ENCODE peak calls at places on chromosomes 6 and 20, in ten cellular contexts. L, E, J, K, F, P, D, I, G and W are unnamed samples.

GRCh38 chr20:46336735-46337134 is 28.4 kb upstream of the CDH22 start:
- DNase-seq in D (no peak), F (no peak), G (no peak), E (no peak), I (no peak), P (no peak), K (no peak), J (no peak), L (no peak), W (no peak)

GRCh38 chr6:103797738-103798137 is 1062.0 kb downstream of the HACE1 start:
- DNase-seq in J (no peak), E (no peak), F (no peak), K (no peak), D (no peak), I (no peak), G (no peak), L (no peak), P (no peak), W (no peak)

GRCh38 chr20:33301192-33301930 is 18.3 kb downstream of the BPIFB1 start:
- DNase-seq in J (no peak), G (peak; percentile 10), L (no peak), F (peak; percentile 4), E (no peak), P (no peak), I (no peak), D (no peak), K (no peak), W (no peak)

GRCh38 chr20:59932616-59933295 is 681 bp downstream of the SYCP2 start:
- DNase-seq in J (no peak), P (no peak), F (no peak), G (no peak), D (no peak), L (peak; percentile 73), I (no peak), E (peak; percentile 56), K (peak; percentile 29), W (no peak)

GRCh38 chr6:110654096-110654820 is 161.0 kb downstream of the CDK19 start:
- DNase-seq in E (no peak), D (no peak), I (no peak), J (no peak), P (no peak), G (no peak), F (no peak), K (no peak), L (no peak), W (no peak)

GRCh38 chr20:55793986-55794385 is 211.3 kb downstream of the CBLN4 start:
- DNase-seq in F (no peak), P (no peak), E (no peak), L (no peak), D (no peak), K (no peak), G (no peak), I (no peak), J (no peak), W (no peak)

GRCh38 chr6:44284119-44284518 is 13.9 kb downstream of the TMEM151B start:
- DNase-seq in F (no peak), L (no peak), P (no peak), J (no peak), E (no peak), G (no peak), K (no peak), I (no peak), D (no peak), W (no peak)

GRCh38 chr20:19812056-19812455 is 54.0 kb downstream of the RIN2 start:
- DNase-seq in J (no peak), P (no peak), I (no peak), G (no peak), L (no peak), F (no peak), E (no peak), K (no peak), D (no peak), W (no peak)

GRCh38 chr20:9103955-9104354 is 35.1 kb downstream of the PLCB4 start:
- DNase-seq in E (no peak), L (no peak), D (no peak), G (no peak), P (no peak), F (no peak), K (no peak), J (no peak), I (no peak), W (no peak)

GRCh38 chr20:46255440-46256104 is 52.7 kb downstream of the CDH22 start:
- DNase-seq in I (no peak), P (peak; percentile 88), J (no peak), G (no peak), D (peak; percentile 93), L (no peak), K (peak; percentile 69), F (no peak), E (peak; percentile 69), W (peak; percentile 94)

GRCh38 chr20:33359399-33360261 is 41.7 kb downstream of the CDK5RAP1 start:
- DNase-seq in I (no peak), E (no peak), G (no peak), J (no peak), F (no peak), P (no peak), D (no peak), K (no peak), L (no peak), W (no peak)

GRCh38 chr6:14129572-14129971 is 12.0 kb downstream of the CD83 start:
- DNase-seq in G (peak; percentile 70), D (no peak), I (no peak), K (peak; percentile 56), F (peak; percentile 47), P (peak; percentile 77), J (peak; percentile 48), L (no peak), E (no peak), W (peak; percentile 30)

GRCh38 chr6:77778527-77778926 is 125.7 kb downstream of the MEI4 start:
- DNase-seq in D (no peak), J (no peak), L (no peak), P (no peak), E (no peak), I (no peak), K (no peak), F (no peak), G (no peak), W (no peak)

GRCh38 chr20:2206957-2207769 is 88.6 kb upstream of the TGM3 start:
- DNase-seq in E (peak; percentile 74), I (peak; percentile 76), D (peak; percentile 92), J (peak; percentile 92), G (peak; percentile 25), K (peak; percentile 24), F (peak; percentile 86), L (peak; percentile 96), P (peak; percentile 89), W (peak; percentile 87)

GRCh38 chr6:100573169-100573568 is 108.4 kb upstream of the SIM1 start:
- DNase-seq in J (no peak), E (no peak), F (no peak), G (peak; percentile 50), L (no peak), D (no peak), P (peak; percentile 8), K (no peak), I (no peak), W (no peak)

GRCh38 chr20:46438156-46438750 is 31.8 kb upstream of the ELMO2 start:
- DNase-seq in E (no peak), G (peak; percentile 47), L (no peak), K (no peak), F (peak; percentile 14), J (no peak), I (no peak), D (no peak), P (peak; percentile 37), W (no peak)

GRCh38 chr6:42279966-42280629 is 62.4 kb upstream of the MRPS10 start:
- DNase-seq in L (peak; percentile 41), K (peak; percentile 74), P (no peak), F (no peak), I (no peak), G (peak; percentile 20), J (no peak), D (peak; percentile 80), E (no peak), W (no peak)

GRCh38 chr6:3270258-3270657 is 11.5 kb downstream of the PSMG4 start:
- DNase-seq in K (no peak), G (no peak), L (no peak), E (no peak), I (no peak), F (no peak), D (no peak), P (no peak), J (no peak), W (no peak)

GRCh38 chr6:53290547-53291510 is 57.9 kb downstream of the ELOVL5 start:
- DNase-seq in D (no peak), P (no peak), E (no peak), I (no peak), L (no peak), J (no peak), K (no peak), F (peak; percentile 7), G (no peak), W (no peak)
- TF ChIP-seq CTCF in D (no peak), P (peak; percentile 30), E (no peak), I (no peak), L (no peak), J (no peak), K (no peak), F (no peak), G (peak; percentile 12), W (no peak)

DNA sequence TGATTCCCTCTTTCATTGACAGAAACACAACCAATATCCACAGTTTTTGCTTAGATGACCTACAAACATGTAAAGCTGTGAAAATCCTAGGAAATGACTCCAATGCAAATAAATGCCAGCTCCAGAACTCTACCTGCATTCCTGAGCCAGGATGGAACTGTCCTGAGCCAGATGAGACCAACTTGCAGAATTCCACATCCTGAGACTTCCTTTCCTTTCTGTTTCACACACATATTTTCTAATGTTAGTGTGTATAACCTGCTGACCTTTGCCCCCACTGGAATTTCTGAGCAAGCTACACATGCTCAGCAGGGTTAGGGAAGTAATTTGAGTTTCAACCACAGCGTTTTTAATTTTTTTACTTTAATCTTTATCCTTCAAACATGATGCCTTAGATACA is 69.6 kb upstream of the ADGRF1 start:
- DNase-seq in P (no peak), L (no peak), D (no peak), G (peak; percentile 60), I (no peak), F (no peak), J (peak; percentile 21), E (no peak), K (no peak), W (no peak)
- TF ChIP-seq CTCF in P (no peak), L (no peak), D (no peak), G (no peak), I (no peak), F (no peak), J (no peak), E (no peak), K (no peak), W (no peak)

GRCh38 chr6:55617272-55617671 is 38.3 kb upstream of the HMGCLL1 start:
- DNase-seq in J (peak; percentile 19), K (no peak), G (peak; percentile 42), P (peak; percentile 38), L (no peak), E (no peak), F (peak; percentile 2), D (no peak), I (no peak), W (no peak)
- TF ChIP-seq CTCF in J (peak; percentile 53), K (no peak), G (peak; percentile 78), P (peak; percentile 65), L (no peak), E (no peak), F (peak; percentile 13), D (no peak), I (no peak), W (no peak)

DNA sequence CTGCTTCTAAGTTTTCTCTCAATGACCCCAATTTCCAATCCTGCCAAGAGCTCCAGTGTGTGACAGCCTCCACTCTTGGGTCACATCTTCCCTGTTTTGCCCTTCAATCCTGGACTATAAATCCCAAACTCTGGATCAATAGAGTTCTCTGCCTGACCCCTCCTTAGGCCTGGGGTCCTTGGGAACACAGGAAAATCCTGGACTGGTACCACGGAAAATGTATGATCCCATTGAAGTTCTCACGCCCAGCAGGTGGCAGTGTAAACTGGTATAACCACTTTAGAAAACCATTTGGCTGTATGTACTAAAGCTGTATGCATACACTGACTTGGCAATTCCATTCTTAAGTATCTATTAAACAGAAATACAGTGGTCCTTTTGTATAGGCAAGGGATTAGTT is 98.0 kb downstream of the SNAP25 start:
- DNase-seq in I (no peak), P (no peak), L (no peak), D (no peak), G (no peak), K (no peak), E (no peak), F (peak; percentile 32), J (no peak), W (no peak)
- TF ChIP-seq CTCF in I (no peak), P (no peak), L (no peak), D (no peak), G (peak; percentile 38), K (no peak), E (no peak), F (peak; percentile 26), J (no peak), W (no peak)